ENCODE peak calls at places on chromosomes 12 and 14, in seven cellular contexts. O, D, C, U, I, W and N are unnamed samples.

GRCh38 chr14:65032319-65032718 is 45.6 kb downstream of the FNTB start:
- DNase-seq in I (no peak), D (no peak), W (no peak), U (no peak), C (peak), O (peak), N (no peak)

GRCh38 chr14:89630096-89630829 is 213.2 kb upstream of the FOXN3 start:
- DNase-seq in W (no peak), C (no peak), I (no peak), U (no peak), O (no peak), D (no peak), N (no peak)

GRCh38 chr14:66140213-66140918 is 345.8 kb upstream of the CCDC196 start:
- DNase-seq in O (no peak), W (no peak), C (no peak), U (no peak), D (no peak), I (no peak), N (no peak)

GRCh38 chr14:58501214-58501816 is 73.8 kb downstream of the KIAA0586 start:
- DNase-seq in I (no peak), U (no peak), C (no peak), O (no peak), W (peak), D (peak), N (peak)

GRCh38 chr12:121590476-121591143 is 9.8 kb upstream of the KDM2B start:
- DNase-seq in D (no peak), C (no peak), O (no peak), W (no peak), I (no peak), U (no peak), N (no peak)

GRCh38 chr14:72498646-72499045 is 395.3 kb downstream of the DPF3 start:
- DNase-seq in D (no peak), U (no peak), W (no peak), O (no peak), C (no peak), I (no peak), N (no peak)

GRCh38 chr12:124207617-124208016 is 87.3 kb upstream of the RFLNA start:
- DNase-seq in O (no peak), W (no peak), D (no peak), C (no peak), U (no peak), I (no peak), N (no peak)

GRCh38 chr14:63686926-63687325 is 40.9 kb downstream of the SGPP1 start:
- DNase-seq in W (no peak), I (no peak), C (no peak), D (no peak), O (no peak), U (no peak), N (no peak)

GRCh38 chr14:69818760-69819191 is 21.7 kb upstream of the SLC10A1 start:
- DNase-seq in U (peak), C (peak), I (peak), D (peak), W (peak), O (peak), N (peak)

GRCh38 chr12:124612392-124612680 is 44.9 kb upstream of the NCOR2 start:
- DNase-seq in O (no peak), U (no peak), I (no peak), W (no peak), C (no peak), D (no peak), N (no peak)

GRCh38 chr12:112294793-112295192 is 87.4 kb downstream of the HECTD4 start:
- DNase-seq in O (no peak), D (no peak), C (no peak), W (no peak), U (no peak), I (no peak), N (no peak)

GRCh38 chr12:109944975-109945374 is 44.9 kb downstream of the TCHP start:
- DNase-seq in C (peak), O (peak), U (no peak), I (no peak), W (peak), D (no peak), N (peak)

GRCh38 chr12:67671419-67671818 is 22.9 kb downstream of the DYRK2 start:
- DNase-seq in O (no peak), C (no peak), D (no peak), U (no peak), W (no peak), I (no peak), N (no peak)

GRCh38 chr12:93229494-93230310 is 148.0 kb upstream of the NUDT4 start:
- DNase-seq in D (peak), I (no peak), U (no peak), W (no peak), O (no peak), C (no peak), N (no peak)

GRCh38 chr14:67357583-67358354 is 1.8 kb downstream of the ATP6V1D start:
- DNase-seq in D (no peak), O (no peak), C (no peak), I (no peak), U (no peak), W (no peak), N (no peak)

GRCh38 chr12:116665666-116666304 is 72.1 kb downstream of the SPRING1 start:
- DNase-seq in O (no peak), I (no peak), U (no peak), D (no peak), C (no peak), W (no peak), N (no peak)

GRCh38 chr12:75932241-75932640 is 99.3 kb downstream of the PHLDA1 start:
- DNase-seq in O (no peak), D (no peak), C (no peak), U (no peak), W (no peak), I (no peak), N (no peak)

GRCh38 chr12:25491396-25491948 is 61.6 kb downstream of the LMNTD1 start:
- DNase-seq in I (no peak), U (no peak), W (no peak), O (no peak), C (no peak), D (no peak), N (no peak)

GRCh38 chr12:43407816-43408645 is 144.0 kb downstream of the ADAMTS20 start:
- DNase-seq in U (no peak), O (no peak), I (no peak), D (peak), C (no peak), W (no peak), N (no peak)

GRCh38 chr12:10716704-10717315 is 6.3 kb downstream of the YBX3 start:
- DNase-seq in W (peak), I (peak), U (no peak), C (peak), O (peak), D (peak), N (peak)

GRCh38 chr12:58873496-58873895 is 46.8 kb downstream of the LRIG3 start:
- DNase-seq in O (no peak), D (no peak), C (no peak), U (no peak), I (no peak), W (no peak), N (no peak)

GRCh38 chr14:36605506-36605857 is 23.1 kb upstream of the NKX2-8 start:
- DNase-seq in C (no peak), I (no peak), W (no peak), D (no peak), O (no peak), U (no peak), N (no peak)